ENCODE peak calls at places on chromosome 15, in nine cellular contexts. U is posterior cingulate gyrus; J is mesendoderm; C is K562; Q is stimulated activated CD8-positive, alpha-beta memory T cell treated with anti-CD3 and anti-CD28 coated beads, Interleukin-4, amount 100 ng/mL, for 24 hours; N is amniotic stem cell; G is spleen; K is NCI-H1694 treated with DMSO at 0.1 percent for 48 hours; Z is SW480. I is an unnamed sample.
A peak's percentile ranks its signal among the peaks of the same experiment; 100 is the strongest.

GRCh38 chr15:32687556-32687955 is 30.2 kb upstream of the GREM1 start:
- DNase-seq in G (no peak), Z (no peak), N (no peak), J (no peak), K (no peak), U (no peak), C (no peak), Q (no peak), I (no peak)

GRCh38 chr15:31135523-31135922 is 34.0 kb upstream of the TRPM1 start:
- DNase-seq in N (no peak), Q (no peak), K (no peak), J (no peak), U (no peak), Z (no peak), G (no peak), C (peak; percentile 9), I (no peak)

GRCh38 chr15:51227967-51228783 is 110.2 kb downstream of the CYP19A1 start:
- DNase-seq in U (no peak), K (no peak), Z (peak; percentile 73), J (peak; percentile 94), G (no peak), C (peak; percentile 88), Q (no peak), N (peak; percentile 71), I (no peak)

GRCh38 chr15:90816401-90817116 is 51.8 kb upstream of the FURIN start:
- DNase-seq in C (no peak), Q (no peak), G (no peak), K (no peak), Z (no peak), N (no peak), U (no peak), J (no peak), I (no peak)

GRCh38 chr15:85760049-85760448 is 34.7 kb downstream of the KLHL25 start:
- DNase-seq in K (no peak), G (peak; percentile 47), Q (no peak), Z (no peak), U (no peak), N (no peak), J (no peak), C (no peak), I (no peak)

GRCh38 chr15:78950906-78951840 is 6.3 kb upstream of the CTSH start:
- DNase-seq in C (no peak), U (no peak), Z (no peak), G (no peak), J (peak; percentile 34), Q (no peak), K (no peak), N (no peak), I (peak; percentile 32)

GRCh38 chr15:51874751-51875644 is 45.5 kb downstream of the TMOD3 start:
- DNase-seq in U (no peak), J (peak; percentile 65), C (peak; percentile 61), K (no peak), N (peak; percentile 90), Z (peak; percentile 66), Q (no peak), G (no peak), I (peak; percentile 37)

GRCh38 chr15:85725019-85725418 is 69.7 kb downstream of the KLHL25 start:
- DNase-seq in G (no peak), K (no peak), Q (no peak), N (no peak), C (no peak), U (no peak), J (no peak), Z (no peak), I (no peak)

GRCh38 chr15:90873998-90874605 is 5.7 kb downstream of the FURIN start:
- DNase-seq in U (no peak), C (peak; percentile 80), Q (no peak), Z (no peak), G (peak; percentile 79), J (peak; percentile 55), N (no peak), K (no peak), I (no peak)

GRCh38 chr15:90101130-90101968 is 919 bp downstream of the IDH2 start:
- DNase-seq in C (peak; percentile 64), Z (no peak), U (peak; percentile 43), Q (no peak), G (peak; percentile 91), N (no peak), K (no peak), J (peak; percentile 82), I (peak; percentile 83)

GRCh38 chr15:89758981-89759380 is 7.9 kb upstream of the MESP1 start:
- DNase-seq in C (no peak), Q (no peak), K (no peak), G (no peak), Z (no peak), U (no peak), J (no peak), N (no peak), I (no peak)

GRCh38 chr15:45205192-45205591 is 17.4 kb upstream of the SHF start:
- DNase-seq in U (peak; percentile 61), K (peak; percentile 41), C (peak; percentile 79), J (peak; percentile 87), N (peak; percentile 14), Q (peak; percentile 34), Z (peak; percentile 75), G (no peak), I (peak; percentile 65)

GRCh38 chr15:69475769-69476358 is 23.2 kb downstream of the RPLP1 start:
- DNase-seq in C (peak; percentile 75), G (peak; percentile 89), N (peak; percentile 39), Q (peak; percentile 61), U (peak; percentile 87), K (peak; percentile 15), J (peak; percentile 80), Z (peak; percentile 63), I (peak; percentile 78)

GRCh38 chr15:98419173-98419814 is 229.0 kb upstream of the IGF1R start:
- DNase-seq in K (no peak), N (no peak), Q (no peak), J (peak; percentile 74), U (no peak), Z (no peak), G (no peak), C (no peak), I (no peak)

GRCh38 chr15:80179966-80180365 is 27.2 kb downstream of the FAH start:
- DNase-seq in K (no peak), Z (no peak), G (no peak), N (no peak), Q (no peak), J (no peak), U (no peak), C (no peak), I (no peak)

GRCh38 chr15:64249842-64250575 is 87.2 kb upstream of the PPIB start:
- DNase-seq in U (no peak), G (no peak), C (no peak), N (no peak), K (no peak), Z (no peak), Q (no peak), J (no peak), I (no peak)

GRCh38 chr15:75920079-75920478 is 16.4 kb downstream of the FBXO22 start:
- DNase-seq in K (no peak), Z (no peak), G (no peak), Q (no peak), U (no peak), J (no peak), C (no peak), N (no peak), I (no peak)

GRCh38 chr15:101526890-101527289 is 37.4 kb upstream of the PCSK6 start:
- DNase-seq in K (no peak), C (no peak), Q (no peak), J (no peak), G (no peak), Z (no peak), U (no peak), N (no peak), I (no peak)

GRCh38 chr15:67832031-67832551 is 6.8 kb downstream of the SKOR1 start:
- DNase-seq in Z (peak; percentile 30), J (peak; percentile 80), K (no peak), G (no peak), C (peak; percentile 35), Q (no peak), N (no peak), U (no peak), I (peak; percentile 57)

GRCh38 chr15:101025896-101026631 is 106.9 kb downstream of the LRRK1 start:
- DNase-seq in Z (no peak), C (no peak), Q (no peak), U (no peak), G (peak; percentile 55), K (no peak), J (no peak), N (no peak), I (no peak)

GRCh38 chr15:64845826-64846225 is 4.1 kb downstream of the PLEKHO2 start:
- DNase-seq in J (no peak), G (no peak), K (no peak), N (no peak), C (no peak), Z (no peak), Q (no peak), U (no peak), I (no peak)

GRCh38 chr15:52115598-52116427 is 3.2 kb upstream of the BCL2L10 start:
- DNase-seq in C (peak; percentile 47), K (no peak), Z (no peak), U (no peak), G (no peak), J (no peak), N (no peak), Q (no peak), I (peak; percentile 42)

GRCh38 chr15:39488498-39488897 is 92.4 kb upstream of the THBS1 start:
- DNase-seq in Z (no peak), Q (no peak), U (no peak), G (no peak), J (no peak), N (no peak), K (no peak), C (no peak), I (no peak)

GRCh38 chr15:78174398-78174797 is 25.2 kb downstream of the IDH3A start:
- DNase-seq in U (no peak), J (no peak), N (no peak), Z (no peak), K (no peak), G (peak; percentile 80), Q (no peak), C (no peak), I (no peak)